ENCODE peak calls at places on chromosomes 7 and 10, in four cellular contexts. V, C, D and Y are unnamed samples.

GRCh38 chr7:44654255-44654791 is 47.9 kb downstream of the OGDH start:
- DNase-seq in D (no peak), C (no peak), V (no peak), Y (no peak)

GRCh38 chr7:156607332-156608175 is 33.0 kb upstream of the RNF32 start:
- DNase-seq in D (no peak), V (no peak), C (no peak), Y (no peak)

GRCh38 chr10:10094700-10095099 is 923.0 kb upstream of the CELF2 start:
- DNase-seq in C (no peak), D (no peak), V (no peak), Y (no peak)

GRCh38 chr10:42836771-42837468 is 54.3 kb downstream of the BMS1 start:
- DNase-seq in C (no peak), D (peak), V (no peak), Y (no peak)

GRCh38 chr7:29115130-29115529 is 31.2 kb downstream of the CPVL start:
- DNase-seq in D (no peak), V (no peak), C (no peak), Y (no peak)

GRCh38 chr10:101136007-101136707 is 5.1 kb downstream of the TLX1 start:
- DNase-seq in V (peak), C (no peak), D (peak), Y (no peak)

GRCh38 chr7:32957326-32958045 is at the start of gene FKBP9:
- DNase-seq in V (peak), C (peak), D (peak), Y (peak)

GRCh38 chr10:104240078-104240477 is 7.9 kb upstream of the CFAP43 start:
- DNase-seq in V (no peak), D (no peak), C (no peak), Y (no peak)

GRCh38 chr10:5525581-5526271 is 965 bp downstream of the CALML3 start:
- DNase-seq in C (no peak), V (no peak), D (no peak), Y (no peak)

GRCh38 chr10:104337527-104337984 is 709 bp downstream of the ITPRIP start:
- DNase-seq in V (peak), C (peak), D (peak), Y (no peak)

GRCh38 chr7:30459591-30460245 is 18.9 kb downstream of the NOD1 start:
- DNase-seq in V (no peak), D (no peak), C (no peak), Y (no peak)

GRCh38 chr7:150323682-150324365 is 479 bp upstream of the ACTR3C start:
- DNase-seq in C (no peak), D (no peak), V (no peak), Y (no peak)

GRCh38 chr10:12839349-12839927 is 162.1 kb downstream of the CCDC3 start:
- DNase-seq in D (no peak), C (no peak), V (no peak), Y (no peak)

GRCh38 chr10:15043674-15044073 is at the start of gene OLAH:
- DNase-seq in V (no peak), D (no peak), C (no peak), Y (no peak)

GRCh38 chr7:115241151-115241550 is 319.3 kb downstream of the MDFIC start:
- DNase-seq in D (no peak), C (no peak), V (no peak), Y (no peak)

GRCh38 chr7:51647931-51648351 is 331.3 kb upstream of the COBL start:
- DNase-seq in D (no peak), C (no peak), V (no peak), Y (no peak)

GRCh38 chr10:44977287-44978212 is 1.1 kb downstream of the DEPP1 start:
- DNase-seq in D (no peak), C (no peak), V (no peak), Y (no peak)

GRCh38 chr7:73565675-73566342 is 8.3 kb upstream of the BCL7B start:
- DNase-seq in V (no peak), C (no peak), D (no peak), Y (no peak)

GRCh38 chr7:33710608-33711007 is 194.7 kb upstream of the BMPER start:
- DNase-seq in V (peak), C (no peak), D (no peak), Y (no peak)

GRCh38 chr10:37728830-37729229 is 128.6 kb downstream of the ZNF248 start:
- DNase-seq in C (no peak), V (no peak), D (no peak), Y (no peak)

GRCh38 chr10:116713846-116714245 is 28.5 kb downstream of the HSPA12A start:
- DNase-seq in D (no peak), C (no peak), V (no peak), Y (no peak)

GRCh38 chr7:86978804-86979506 is 80.5 kb downstream of the ELAPOR2 start:
- DNase-seq in D (no peak), V (no peak), C (no peak), Y (no peak)

GRCh38 chr10:17035446-17035845 is 94.2 kb downstream of the CUBN start:
- DNase-seq in D (no peak), V (no peak), C (no peak), Y (no peak)

GRCh38 chr7:52764502-52765169 is 270.8 kb upstream of the POM121L12 start:
- DNase-seq in C (no peak), V (no peak), D (no peak), Y (no peak)

GRCh38 chr10:43166879-43167490 is 28.7 kb downstream of the CSGALNACT2 start:
- DNase-seq in D (no peak), C (no peak), V (no peak), Y (no peak)

GRCh38 chr10:103502849-103503660 is 9.6 kb downstream of the NEURL1 start:
- DNase-seq in D (no peak), V (no peak), C (no peak), Y (no peak)

GRCh38 chr7:26460326-26460725 is 168.7 kb downstream of the SNX10 start:
- DNase-seq in C (no peak), V (no peak), D (no peak), Y (no peak)

GRCh38 chr10:47288236-47288635 is 11.8 kb upstream of the GDF10 start:
- DNase-seq in D (no peak), V (no peak), C (no peak), Y (no peak)

GRCh38 chr10:86798636-86799035 is 42.2 kb downstream of the BMPR1A start:
- DNase-seq in C (no peak), D (no peak), V (peak), Y (no peak)

GRCh38 chr10:127618797-127619196 is 69.7 kb downstream of the NPS start:
- DNase-seq in V (no peak), C (no peak), D (no peak), Y (no peak)

GRCh38 chr7:1380821-1381580 is 78.3 kb downstream of the MICALL2 start:
- DNase-seq in V (no peak), D (no peak), C (no peak), Y (no peak)

GRCh38 chr7:98240961-98241673 is 10.9 kb downstream of the TECPR1 start:
- DNase-seq in C (peak), V (peak), D (peak), Y (peak)

GRCh38 chr10:4191354-4191753 is 406.3 kb upstream of the KLF6 start:
- DNase-seq in D (no peak), V (no peak), C (no peak), Y (no peak)

GRCh38 chr7:31492086-31492485 is 21.8 kb upstream of the ITPRID1 start:
- DNase-seq in C (no peak), D (no peak), V (no peak), Y (no peak)

DNA sequence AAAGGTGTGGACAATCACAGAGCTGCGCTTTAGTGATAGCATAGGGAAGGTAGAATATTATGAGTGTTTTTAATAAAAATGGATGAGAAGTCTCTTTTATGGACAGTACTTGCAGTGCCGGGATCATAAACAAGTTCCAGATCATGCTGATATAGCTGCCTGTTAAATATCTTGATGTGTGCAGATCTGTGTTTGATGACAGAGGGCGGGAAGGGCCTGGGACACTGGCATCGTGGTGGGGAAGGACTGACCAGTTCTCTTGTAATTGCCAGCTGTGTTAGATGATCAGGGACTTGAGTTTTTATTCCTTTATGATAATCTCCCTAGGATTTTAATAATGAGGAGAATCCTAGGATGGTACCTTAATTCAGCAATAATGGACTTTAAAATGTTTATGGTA is 14.6 kb downstream of the SND1 start:
- DNase-seq in C (no peak), V (no peak), D (no peak), Y (no peak)
- H3K18ac ChIP-seq in C (no peak), V (no peak), D (no peak), Y (no peak)

GRCh38 chr10:91579351-91579985 is 53.4 kb downstream of the PPP1R3C start:
- DNase-seq in C (no peak), V (no peak), D (no peak), Y (no peak)
- H3K18ac ChIP-seq in C (no peak), V (no peak), D (no peak), Y (no peak)

DNA sequence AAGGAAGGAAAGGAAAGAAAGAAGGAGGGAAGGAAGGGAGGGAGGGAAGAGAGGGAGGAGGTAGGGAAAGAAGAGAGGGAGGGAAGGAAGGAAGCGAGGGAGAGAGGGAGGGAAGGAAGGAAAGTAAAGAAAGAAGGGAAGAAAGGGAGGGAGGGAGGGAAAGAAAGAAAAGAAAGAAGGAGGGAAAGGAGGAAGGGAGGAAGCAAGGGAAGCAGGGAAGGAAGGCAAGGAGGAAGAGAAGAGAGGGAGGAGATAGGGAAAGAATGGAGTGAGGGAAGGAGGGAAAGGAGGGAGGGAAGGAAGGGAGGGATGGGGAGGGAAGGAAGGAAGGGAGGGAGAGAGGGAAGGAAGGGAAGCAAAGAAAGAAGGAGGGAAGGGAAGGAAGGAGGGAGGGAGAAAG is 65.8 kb downstream of the MAP3K8 start:
- DNase-seq in D (no peak), C (no peak), V (no peak), Y (no peak)
- H3K18ac ChIP-seq in D (no peak), C (no peak), V (no peak), Y (no peak)

DNA sequence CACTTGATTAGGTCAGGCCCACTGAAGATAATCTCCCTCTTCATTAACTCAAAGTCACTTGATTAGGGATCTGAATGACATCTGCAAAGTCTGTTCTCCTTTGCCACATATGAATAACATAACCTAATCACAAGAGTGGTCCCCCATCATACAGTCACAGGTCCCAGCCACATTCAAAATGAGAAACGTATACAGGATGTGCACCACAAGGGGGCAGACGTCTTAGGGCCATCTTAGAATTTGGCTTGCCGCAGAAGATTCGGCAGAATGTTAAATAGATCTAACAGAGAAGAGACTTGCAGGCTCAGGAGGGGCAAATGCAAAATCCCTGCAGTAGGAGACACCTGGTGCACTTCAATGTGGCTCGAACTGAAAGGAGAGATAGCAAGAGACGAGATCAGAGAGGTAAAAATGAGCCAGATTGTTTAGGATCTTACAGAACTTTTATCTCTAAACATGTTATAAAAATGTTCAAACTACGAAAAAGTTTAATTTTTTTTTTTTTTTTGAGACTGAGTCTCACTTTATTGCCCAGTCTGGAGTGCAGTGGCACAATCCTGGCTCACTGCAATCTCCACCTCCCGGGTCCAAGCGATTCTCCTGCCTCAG is 10.4 kb upstream of the SMC3 start:
- DNase-seq in D (peak), C (peak), V (peak), Y (peak)
- H3K18ac ChIP-seq in D (no peak), C (no peak), V (no peak), Y (no peak)